ENCODE peak calls at places on chromosomes 3 and 15, in five cellular contexts. One of them, this sample, is unnamed.

GRCh38 chr3:138219255-138219654 is 32.2 kb downstream of the ARMC8 start:
- DNase-seq in adrenal gland: no peak
- DNase-seq in cardiac muscle cell: no peak
- DNase-seq in cardiac fibroblast: no peak
- DNase-seq in kidney epithelial cell: no peak
- DNase-seq in this sample: peak

GRCh38 chr15:79970921-79971434 is at the start of gene BCL2A1:
- DNase-seq in adrenal gland: peak
- DNase-seq in cardiac muscle cell: peak
- DNase-seq in cardiac fibroblast: peak
- DNase-seq in kidney epithelial cell: peak
- DNase-seq in this sample: peak

GRCh38 chr3:78322780-78323179 is 1282.9 kb downstream of the ROBO2 start:
- DNase-seq in adrenal gland: no peak
- DNase-seq in cardiac muscle cell: no peak
- DNase-seq in cardiac fibroblast: no peak
- DNase-seq in kidney epithelial cell: no peak
- DNase-seq in this sample: peak

GRCh38 chr3:107103786-107104185 is 273.5 kb upstream of the CCDC54 start:
- DNase-seq in adrenal gland: no peak
- DNase-seq in cardiac muscle cell: no peak
- DNase-seq in cardiac fibroblast: no peak
- DNase-seq in kidney epithelial cell: no peak
- DNase-seq in this sample: no peak

GRCh38 chr15:88586401-88587162 is 34.6 kb upstream of the AEN start:
- DNase-seq in adrenal gland: peak
- DNase-seq in cardiac muscle cell: peak
- DNase-seq in cardiac fibroblast: peak
- DNase-seq in kidney epithelial cell: no peak
- DNase-seq in this sample: no peak

GRCh38 chr15:45307230-45307924 is 55.3 kb downstream of the SLC28A2 start:
- DNase-seq in adrenal gland: peak
- DNase-seq in cardiac muscle cell: peak
- DNase-seq in cardiac fibroblast: peak
- DNase-seq in kidney epithelial cell: no peak
- DNase-seq in this sample: peak

GRCh38 chr3:81980566-81981494 is 219.4 kb upstream of the GBE1 start:
- DNase-seq in adrenal gland: no peak
- DNase-seq in cardiac muscle cell: no peak
- DNase-seq in cardiac fibroblast: no peak
- DNase-seq in kidney epithelial cell: no peak
- DNase-seq in this sample: no peak

GRCh38 chr3:32282578-32282977 is 44.1 kb downstream of the CMTM8 start:
- DNase-seq in adrenal gland: no peak
- DNase-seq in cardiac muscle cell: no peak
- DNase-seq in cardiac fibroblast: no peak
- DNase-seq in kidney epithelial cell: no peak
- DNase-seq in this sample: no peak

GRCh38 chr3:133448478-133449122 is 48.7 kb downstream of the BFSP2 start:
- DNase-seq in adrenal gland: no peak
- DNase-seq in cardiac muscle cell: no peak
- DNase-seq in cardiac fibroblast: no peak
- DNase-seq in kidney epithelial cell: no peak
- DNase-seq in this sample: peak

GRCh38 chr3:73827658-73828313 is 203.0 kb upstream of the PDZRN3 start:
- DNase-seq in adrenal gland: no peak
- DNase-seq in cardiac muscle cell: peak
- DNase-seq in cardiac fibroblast: peak
- DNase-seq in kidney epithelial cell: no peak
- DNase-seq in this sample: no peak

GRCh38 chr3:42575137-42575741 is 6.5 kb downstream of the SEC22C start:
- DNase-seq in adrenal gland: no peak
- DNase-seq in cardiac muscle cell: no peak
- DNase-seq in cardiac fibroblast: no peak
- DNase-seq in kidney epithelial cell: no peak
- DNase-seq in this sample: no peak

GRCh38 chr3:42569743-42570142 is 12.0 kb downstream of the SEC22C start:
- DNase-seq in adrenal gland: no peak
- DNase-seq in cardiac muscle cell: no peak
- DNase-seq in cardiac fibroblast: no peak
- DNase-seq in kidney epithelial cell: no peak
- DNase-seq in this sample: no peak

GRCh38 chr3:42578054-42578453 is 3.7 kb downstream of the SEC22C start:
- DNase-seq in adrenal gland: no peak
- DNase-seq in cardiac muscle cell: no peak
- DNase-seq in cardiac fibroblast: no peak
- DNase-seq in kidney epithelial cell: no peak
- DNase-seq in this sample: no peak

DNA sequence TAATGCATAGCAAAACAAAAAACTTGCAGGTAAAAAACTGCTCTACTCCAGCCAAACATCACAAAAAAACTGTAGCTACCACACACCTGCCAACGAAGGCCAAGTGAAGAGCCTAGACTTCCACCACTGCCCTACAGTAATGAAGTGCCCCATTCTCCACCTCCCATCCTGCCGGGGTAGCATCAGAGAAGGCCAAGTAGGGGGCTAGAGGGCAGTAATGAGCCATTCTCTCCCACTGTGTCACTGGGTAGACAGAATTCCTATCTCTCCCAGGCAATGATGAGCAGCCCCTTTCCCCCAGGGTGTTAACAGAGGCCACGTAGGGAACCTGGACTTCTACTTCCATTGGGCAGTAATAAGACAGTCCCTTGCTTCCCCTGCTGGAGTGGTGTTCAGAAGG is 9.5 kb downstream of the SEC22C start:
- DNase-seq in adrenal gland: peak
- DNase-seq in cardiac muscle cell: peak
- DNase-seq in cardiac fibroblast: peak
- DNase-seq in kidney epithelial cell: no peak
- DNase-seq in this sample: peak
- TF ChIP-seq CTCF in adrenal gland: no peak
- TF ChIP-seq CTCF in cardiac muscle cell: peak
- TF ChIP-seq CTCF in cardiac fibroblast: peak
- TF ChIP-seq CTCF in kidney epithelial cell: peak
- TF ChIP-seq CTCF in this sample: peak

GRCh38 chr3:171745577-171746319 is 64.5 kb downstream of the PLD1 start:
- DNase-seq in adrenal gland: no peak
- DNase-seq in cardiac muscle cell: no peak
- DNase-seq in cardiac fibroblast: no peak
- DNase-seq in kidney epithelial cell: no peak
- DNase-seq in this sample: no peak

GRCh38 chr3:171743327-171744054 is 66.8 kb downstream of the PLD1 start:
- DNase-seq in adrenal gland: no peak
- DNase-seq in cardiac muscle cell: no peak
- DNase-seq in cardiac fibroblast: no peak
- DNase-seq in kidney epithelial cell: no peak
- DNase-seq in this sample: no peak

GRCh38 chr3:171744055-171744741 is 66.1 kb downstream of the PLD1 start:
- DNase-seq in adrenal gland: no peak
- DNase-seq in cardiac muscle cell: no peak
- DNase-seq in cardiac fibroblast: no peak
- DNase-seq in kidney epithelial cell: no peak
- DNase-seq in this sample: no peak

GRCh38 chr3:171736556-171736955 is 73.7 kb downstream of the PLD1 start:
- DNase-seq in adrenal gland: no peak
- DNase-seq in cardiac muscle cell: no peak
- DNase-seq in cardiac fibroblast: no peak
- DNase-seq in kidney epithelial cell: no peak
- DNase-seq in this sample: no peak

GRCh38 chr3:171741377-171741776 is 68.9 kb downstream of the PLD1 start:
- DNase-seq in adrenal gland: no peak
- DNase-seq in cardiac muscle cell: no peak
- DNase-seq in cardiac fibroblast: no peak
- DNase-seq in kidney epithelial cell: no peak
- DNase-seq in this sample: no peak
- H3K4me3 ChIP-seq in adrenal gland: no peak
- H3K4me3 ChIP-seq in cardiac muscle cell: no peak
- H3K4me3 ChIP-seq in cardiac fibroblast: no peak
- H3K4me3 ChIP-seq in kidney epithelial cell: no peak
- H3K4me3 ChIP-seq in this sample: no peak

GRCh38 chr3:150249776-150250175 is 158.3 kb upstream of the TSC22D2 start:
- DNase-seq in adrenal gland: no peak
- DNase-seq in cardiac muscle cell: no peak
- DNase-seq in cardiac fibroblast: no peak
- DNase-seq in kidney epithelial cell: no peak
- DNase-seq in this sample: no peak
- TF ChIP-seq CTCF in adrenal gland: no peak
- TF ChIP-seq CTCF in cardiac muscle cell: no peak
- TF ChIP-seq CTCF in cardiac fibroblast: no peak
- TF ChIP-seq CTCF in kidney epithelial cell: no peak
- TF ChIP-seq CTCF in this sample: no peak

GRCh38 chr3:155869664-155870063 is 786 bp upstream of the GMPS start:
- DNase-seq in adrenal gland: no peak
- DNase-seq in cardiac muscle cell: no peak
- DNase-seq in cardiac fibroblast: no peak
- DNase-seq in kidney epithelial cell: no peak
- DNase-seq in this sample: no peak
- H3K4me3 ChIP-seq in adrenal gland: no peak
- H3K4me3 ChIP-seq in cardiac muscle cell: peak
- H3K4me3 ChIP-seq in cardiac fibroblast: peak
- H3K4me3 ChIP-seq in kidney epithelial cell: peak
- H3K4me3 ChIP-seq in this sample: peak

DNA sequence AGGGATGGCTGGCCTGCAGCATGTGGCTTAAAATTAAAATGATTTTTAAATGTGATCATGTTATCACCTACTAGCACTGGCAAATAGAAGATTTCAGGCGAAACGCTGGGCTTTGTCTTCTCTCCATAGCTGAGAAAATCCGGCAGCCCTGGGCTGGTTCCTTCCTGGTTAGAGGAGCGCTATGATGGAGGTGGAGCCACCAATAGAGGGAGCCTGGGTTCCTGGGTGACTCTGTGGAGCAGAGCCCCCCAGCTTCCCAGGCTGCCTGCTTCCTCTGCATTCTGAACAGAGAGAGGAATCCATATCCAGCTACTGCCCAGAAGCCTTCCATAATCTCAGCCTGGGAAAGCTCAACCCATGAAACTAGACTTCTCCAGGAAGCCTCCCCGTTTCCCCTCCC is 32.6 kb upstream of the IQSEC1 start:
- DNase-seq in adrenal gland: no peak
- DNase-seq in cardiac muscle cell: no peak
- DNase-seq in cardiac fibroblast: no peak
- DNase-seq in kidney epithelial cell: no peak
- DNase-seq in this sample: no peak
- TF ChIP-seq CTCF in adrenal gland: no peak
- TF ChIP-seq CTCF in cardiac muscle cell: no peak
- TF ChIP-seq CTCF in cardiac fibroblast: no peak
- TF ChIP-seq CTCF in kidney epithelial cell: peak
- TF ChIP-seq CTCF in this sample: peak

DNA sequence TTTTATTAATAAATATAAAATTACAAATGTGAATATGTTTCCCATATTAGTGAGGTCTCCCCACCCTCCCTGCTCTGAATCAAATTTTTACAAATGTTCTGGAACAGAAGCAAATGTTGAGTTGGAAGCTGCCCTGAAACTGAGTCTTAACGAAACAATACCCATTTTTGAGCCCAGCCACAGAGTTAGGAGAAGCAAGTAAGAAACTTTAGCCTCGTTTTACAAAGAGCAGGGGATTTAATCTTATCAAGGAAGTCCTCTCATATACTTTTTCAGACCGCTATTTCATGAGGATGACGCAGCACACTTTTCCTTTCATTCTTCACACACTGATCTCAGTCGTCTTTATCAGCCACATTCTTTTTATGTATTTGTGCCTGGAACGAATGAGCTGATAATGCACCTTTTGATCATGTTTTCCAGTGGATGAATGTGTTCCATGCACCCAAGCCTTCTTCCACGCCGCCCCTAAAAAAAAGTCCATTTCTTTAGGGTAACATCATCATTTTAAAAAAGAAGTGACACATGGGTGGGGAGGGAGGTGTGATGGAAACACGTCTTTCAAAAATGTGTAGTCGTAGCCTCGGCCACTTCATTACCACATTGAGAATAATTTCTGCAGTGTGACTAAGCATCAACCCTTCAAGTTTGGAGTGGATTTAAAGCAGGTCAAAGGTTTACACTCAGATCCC is 48.1 kb downstream of the SETMAR start:
- DNase-seq in adrenal gland: no peak
- DNase-seq in cardiac muscle cell: peak
- DNase-seq in cardiac fibroblast: peak
- DNase-seq in kidney epithelial cell: no peak
- DNase-seq in this sample: no peak
- H3K4me3 ChIP-seq in adrenal gland: no peak
- H3K4me3 ChIP-seq in cardiac muscle cell: no peak
- H3K4me3 ChIP-seq in cardiac fibroblast: peak
- H3K4me3 ChIP-seq in kidney epithelial cell: no peak
- H3K4me3 ChIP-seq in this sample: no peak

DNA sequence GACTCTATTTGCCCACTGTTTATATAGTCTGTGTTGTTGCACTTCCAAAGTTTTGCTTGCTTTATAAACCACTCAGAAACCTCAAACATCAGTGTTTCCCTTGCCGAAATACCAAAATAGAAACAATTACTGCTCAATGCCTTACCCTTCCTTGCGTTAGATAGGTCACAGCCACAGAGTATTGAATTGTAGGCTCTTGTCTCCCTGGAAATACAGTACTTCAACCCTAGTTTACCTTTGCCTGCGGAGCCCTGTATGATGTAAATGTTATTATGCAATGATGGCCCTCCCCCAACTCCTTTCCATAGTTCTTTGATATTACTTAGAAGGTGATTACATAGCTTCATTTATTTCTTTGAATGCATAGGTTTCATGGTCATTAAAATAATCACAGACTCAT is 44.2 kb downstream of the SOX2 start:
- DNase-seq in adrenal gland: no peak
- DNase-seq in cardiac muscle cell: no peak
- DNase-seq in cardiac fibroblast: no peak
- DNase-seq in kidney epithelial cell: no peak
- DNase-seq in this sample: no peak
- TF ChIP-seq CTCF in adrenal gland: no peak
- TF ChIP-seq CTCF in cardiac muscle cell: no peak
- TF ChIP-seq CTCF in cardiac fibroblast: no peak
- TF ChIP-seq CTCF in kidney epithelial cell: no peak
- TF ChIP-seq CTCF in this sample: no peak

GRCh38 chr3:195907730-195908438 is 467 bp downstream of the TNK2 start:
- DNase-seq in adrenal gland: peak
- DNase-seq in cardiac muscle cell: peak
- DNase-seq in cardiac fibroblast: peak
- DNase-seq in kidney epithelial cell: no peak
- DNase-seq in this sample: peak

GRCh38 chr3:195910499-195910845 is 2.1 kb upstream of the TNK2 start:
- DNase-seq in adrenal gland: no peak
- DNase-seq in cardiac muscle cell: no peak
- DNase-seq in cardiac fibroblast: no peak
- DNase-seq in kidney epithelial cell: no peak
- DNase-seq in this sample: no peak

GRCh38 chr3:195908439-195909293 is at the start of gene TNK2:
- DNase-seq in adrenal gland: peak
- DNase-seq in cardiac muscle cell: no peak
- DNase-seq in cardiac fibroblast: no peak
- DNase-seq in kidney epithelial cell: no peak
- DNase-seq in this sample: peak

GRCh38 chr3:195909645-195910498 is 1.5 kb upstream of the TNK2 start:
- DNase-seq in adrenal gland: peak
- DNase-seq in cardiac muscle cell: peak
- DNase-seq in cardiac fibroblast: peak
- DNase-seq in kidney epithelial cell: no peak
- DNase-seq in this sample: peak

GRCh38 chr3:195909294-195909644 is 918 bp upstream of the TNK2 start:
- DNase-seq in adrenal gland: no peak
- DNase-seq in cardiac muscle cell: no peak
- DNase-seq in cardiac fibroblast: no peak
- DNase-seq in kidney epithelial cell: no peak
- DNase-seq in this sample: no peak
- H3K4me3 ChIP-seq in adrenal gland: no peak
- H3K4me3 ChIP-seq in cardiac muscle cell: peak
- H3K4me3 ChIP-seq in cardiac fibroblast: peak
- H3K4me3 ChIP-seq in kidney epithelial cell: peak
- H3K4me3 ChIP-seq in this sample: peak

This sample was measured in GM12865.